ENCODE peak calls at places on chromosome 21, in five cellular contexts. I is SJSA1, R is dorsolateral prefrontal cortex, S is fibroblast of lung, M is NB4. C is an unnamed sample.

GRCh38 chr21:25850126-25850831 is 115.5 kb downstream of the GABPA start:
- DNase-seq in I (no peak), R (no peak), S (no peak), M (no peak), C (no peak)

GRCh38 chr21:44337941-44338895 is 972 bp downstream of the CFAP410 start:
- DNase-seq in I (no peak), R (peak), S (peak), M (peak), C (peak)

GRCh38 chr21:46061063-46061462 is 36.8 kb upstream of the COL6A2 start:
- DNase-seq in I (no peak), R (no peak), S (no peak), M (no peak), C (no peak)

GRCh38 chr21:46054031-46054430 is 43.9 kb upstream of the COL6A2 start:
- DNase-seq in I (peak), R (no peak), S (no peak), M (no peak), C (no peak)

GRCh38 chr21:16169810-16170209 is 440.0 kb downstream of the USP25 start:
- DNase-seq in I (no peak), R (no peak), S (no peak), M (no peak), C (no peak)

GRCh38 chr21:14956826-14957225 is 108.0 kb downstream of the NRIP1 start:
- DNase-seq in I (no peak), R (no peak), S (no peak), M (no peak), C (peak)

GRCh38 chr21:42654179-42654912 is 925 bp downstream of the PDE9A start:
- DNase-seq in I (no peak), R (no peak), S (no peak), M (peak), C (no peak)

GRCh38 chr21:32585042-32585710 is at the start of gene TCP10L:
- DNase-seq in I (no peak), R (no peak), S (no peak), M (no peak), C (no peak)

GRCh38 chr21:43834146-43834905 is 30.7 kb upstream of the AGPAT3 start:
- DNase-seq in I (no peak), R (no peak), S (no peak), M (peak), C (no peak)

GRCh38 chr21:27292851-27293638 is 326.2 kb upstream of the ADAMTS5 start:
- DNase-seq in I (no peak), R (no peak), S (no peak), M (no peak), C (no peak)

GRCh38 chr21:31531967-31532366 is 127.5 kb upstream of the SOD1 start:
- DNase-seq in I (no peak), R (no peak), S (no peak), M (no peak), C (no peak)

GRCh38 chr21:31099122-31099521 is 60.8 kb upstream of the KRTAP19-8 start:
- DNase-seq in I (no peak), R (no peak), S (no peak), M (no peak), C (no peak)

GRCh38 chr21:29114765-29115164 is 15.7 kb upstream of the MAP3K7CL start:
- DNase-seq in I (no peak), R (no peak), S (peak), M (no peak), C (peak)

GRCh38 chr21:45224189-45224938 is 63.3 kb downstream of the POFUT2 start:
- DNase-seq in I (peak), R (peak), S (peak), M (no peak), C (no peak)

GRCh38 chr21:15274701-15275255 is 210.0 kb upstream of the NRIP1 start:
- DNase-seq in I (no peak), R (no peak), S (no peak), M (no peak), C (no peak)

GRCh38 chr21:35529141-35529863 is 480.2 kb upstream of the RUNX1 start:
- DNase-seq in I (no peak), R (no peak), S (peak), M (peak), C (no peak)
- H3K4me3 ChIP-seq in I (peak), R (no peak), S (peak), M (peak), C (no peak)

DNA sequence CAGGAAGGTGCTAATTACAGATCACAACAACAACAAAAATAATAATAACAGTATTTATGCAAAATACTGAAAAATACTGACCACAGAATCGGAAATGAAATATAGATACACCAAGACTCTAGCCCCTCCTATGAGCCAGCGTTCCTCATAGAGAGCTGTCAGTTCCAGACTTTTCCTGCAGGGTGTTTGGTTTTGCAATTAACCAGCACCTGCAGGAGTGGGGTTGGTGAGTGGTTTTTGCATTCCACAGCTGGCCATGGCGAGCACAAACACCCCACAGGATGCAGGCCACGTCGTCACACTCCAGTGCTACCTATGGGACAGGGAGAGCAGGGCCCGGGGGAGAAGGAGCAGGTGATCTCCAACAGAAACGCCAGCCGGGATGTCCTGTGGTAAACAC is 94.1 kb downstream of the ERG start:
- DNase-seq in I (no peak), R (no peak), S (no peak), M (no peak), C (no peak)
- H3K4me3 ChIP-seq in I (no peak), R (no peak), S (no peak), M (no peak), C (no peak)

GRCh38 chr21:41169258-41169576 is 1.3 kb downstream of the BACE2 start:
- DNase-seq in I (no peak), R (no peak), S (no peak), M (no peak), C (no peak)
- H3K4me3 ChIP-seq in I (no peak), R (peak), S (peak), M (no peak), C (peak)

DNA sequence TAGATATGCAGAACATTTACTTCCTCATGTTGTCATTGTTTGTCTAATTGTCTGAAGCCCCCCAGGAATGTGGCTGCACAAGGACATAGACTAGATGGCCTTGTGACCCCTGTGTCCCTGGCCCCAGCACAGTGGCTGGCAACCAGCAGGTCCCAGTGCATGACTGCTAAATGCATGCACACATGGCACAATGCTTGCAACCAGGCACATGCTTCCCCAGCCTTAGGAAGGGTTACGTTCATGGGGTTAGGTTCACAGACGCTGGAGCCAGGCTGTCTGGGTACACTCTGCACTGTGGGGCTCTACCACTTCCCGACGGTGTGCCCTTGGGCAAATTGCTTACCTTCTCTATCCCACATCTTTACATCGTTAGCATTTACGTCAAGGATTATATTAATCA is 21.2 kb upstream of the CLIC6 start:
- DNase-seq in I (peak), R (no peak), S (no peak), M (no peak), C (no peak)
- H3K4me3 ChIP-seq in I (no peak), R (no peak), S (no peak), M (no peak), C (no peak)

GRCh38 chr21:41500354-41500753 is 7.6 kb downstream of the TMPRSS2 start:
- DNase-seq in I (no peak), R (no peak), S (no peak), M (no peak), C (no peak)
- H3K4me3 ChIP-seq in I (no peak), R (no peak), S (no peak), M (no peak), C (no peak)

GRCh38 chr21:34227386-34227852 is 136.4 kb upstream of the KCNE2 start:
- DNase-seq in I (no peak), R (no peak), S (peak), M (no peak), C (peak)
- H3K4me3 ChIP-seq in I (no peak), R (no peak), S (no peak), M (no peak), C (no peak)

GRCh38 chr21:36751383-36751782 is 52.5 kb downstream of the SIM2 start:
- DNase-seq in I (no peak), R (no peak), S (no peak), M (no peak), C (no peak)

GRCh38 chr21:36753556-36753955 is 54.6 kb downstream of the SIM2 start:
- DNase-seq in I (peak), R (no peak), S (no peak), M (no peak), C (peak)

GRCh38 chr21:36749935-36750578 is 51.1 kb downstream of the SIM2 start:
- DNase-seq in I (no peak), R (no peak), S (peak), M (no peak), C (no peak)

GRCh38 chr21:36747815-36748381 is 49.0 kb downstream of the SIM2 start:
- DNase-seq in I (peak), R (peak), S (no peak), M (peak), C (no peak)

GRCh38 chr21:36750579-36750959 is 51.7 kb downstream of the SIM2 start:
- DNase-seq in I (no peak), R (no peak), S (no peak), M (no peak), C (no peak)
- H3K4me3 ChIP-seq in I (no peak), R (no peak), S (no peak), M (no peak), C (no peak)

GRCh38 chr21:34892196-34892595 is 156.9 kb downstream of the RUNX1 start:
- DNase-seq in I (no peak), R (no peak), S (peak), M (peak), C (no peak)

GRCh38 chr21:34890724-34891609 is 158.1 kb downstream of the RUNX1 start:
- DNase-seq in I (peak), R (no peak), S (peak), M (peak), C (no peak)

GRCh38 chr21:34889537-34890257 is 159.4 kb downstream of the RUNX1 start:
- DNase-seq in I (peak), R (no peak), S (peak), M (peak), C (no peak)

GRCh38 chr21:34890258-34890723 is 158.8 kb downstream of the RUNX1 start:
- DNase-seq in I (no peak), R (no peak), S (no peak), M (no peak), C (no peak)

GRCh38 chr21:34891610-34891943 is 157.5 kb downstream of the RUNX1 start:
- DNase-seq in I (no peak), R (no peak), S (no peak), M (no peak), C (no peak)
- H3K4me3 ChIP-seq in I (peak), R (no peak), S (peak), M (peak), C (peak)

C was measured in skeletal muscle cell.